ENCODE peak calls at places on chromosomes 5 and 9, in four cellular contexts. H is H9, E is breast epithelium, W is RWPE1. S is an unnamed sample.

GRCh38 chr9:124480621-124480981 is 26.6 kb downstream of the NR5A1 start:
- DNase-seq in E (no peak), W (peak; percentile 50), H (peak; percentile 86), S (peak; percentile 85)

GRCh38 chr5:179168636-179169035 is 108.5 kb downstream of the ZNF354C start:
- DNase-seq in E (no peak), H (no peak), W (no peak), S (no peak)

GRCh38 chr9:118418887-118419620 is 714.9 kb downstream of the TLR4 start:
- DNase-seq in H (no peak), E (no peak), W (peak; percentile 59), S (no peak)

GRCh38 chr5:76404694-76405306 is 1.7 kb downstream of the IQGAP2 start:
- DNase-seq in H (no peak), W (no peak), E (no peak), S (no peak)

GRCh38 chr9:134748637-134749036 is 107.0 kb downstream of the COL5A1 start:
- DNase-seq in W (no peak), H (no peak), E (no peak), S (no peak)

GRCh38 chr9:83238871-83239624 is 176.1 kb upstream of the RASEF start:
- DNase-seq in W (no peak), H (no peak), E (no peak), S (no peak)

GRCh38 chr9:121286973-121287721 is 19.2 kb downstream of the GSN start:
- DNase-seq in E (peak; percentile 79), H (peak; percentile 94), W (peak; percentile 99), S (no peak)

GRCh38 chr9:79362100-79363081 is 209.4 kb upstream of the TLE4 start:
- DNase-seq in E (no peak), H (peak; percentile 45), W (peak; percentile 48), S (no peak)

GRCh38 chr5:29085142-29085541 is 2046.8 kb upstream of the CDH9 start:
- DNase-seq in H (no peak), E (no peak), W (no peak), S (no peak)

GRCh38 chr5:29077451-29077850 is 2039.1 kb upstream of the CDH9 start:
- DNase-seq in H (no peak), W (peak; percentile 31), E (no peak), S (no peak)

GRCh38 chr5:29079771-29080170 is 2041.4 kb upstream of the CDH9 start:
- DNase-seq in W (no peak), H (peak; percentile 63), E (no peak), S (no peak)
- TF ChIP-seq CTCF in W (no peak), H (peak; percentile 71), E (no peak), S (no peak)

DNA sequence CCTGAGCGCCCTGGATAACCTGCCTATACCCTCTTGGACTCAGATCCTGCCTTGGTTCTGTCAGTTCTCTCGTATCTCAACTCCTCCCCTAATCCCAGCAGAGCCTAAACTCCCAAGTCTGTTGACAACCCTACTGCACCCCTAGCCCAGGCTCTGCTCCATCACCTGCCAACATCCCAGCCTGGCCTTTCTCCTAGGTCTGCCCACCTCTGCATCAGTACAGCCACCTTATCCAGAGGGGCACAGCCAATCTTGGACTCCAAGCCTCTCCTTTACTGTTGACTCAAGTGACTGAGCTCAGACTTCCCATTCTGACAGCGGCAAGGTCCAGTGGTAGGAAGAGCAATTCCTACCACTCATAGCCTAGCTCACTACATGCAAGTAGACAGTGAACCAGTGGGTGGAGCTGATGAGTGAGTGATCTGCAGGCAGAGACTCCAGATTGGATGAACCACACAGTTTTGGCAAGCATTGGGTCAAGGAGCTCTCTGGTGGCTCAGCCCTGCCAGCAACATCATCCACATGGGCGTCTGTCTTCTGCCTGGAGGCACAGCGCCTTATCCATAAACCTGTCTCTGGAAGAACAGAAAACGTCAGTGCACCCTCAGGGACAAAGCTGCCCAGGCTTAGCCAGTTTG is 26.5 kb downstream of the TRMO start:
- DNase-seq in H (peak; percentile 81), W (peak; percentile 35), E (no peak), S (no peak)
- TF ChIP-seq CTCF in H (peak; percentile 58), W (no peak), E (no peak), S (peak; percentile 27)

GRCh38 chr9:706073-706472 is 135.4 kb upstream of the DMRT1 start:
- DNase-seq in E (no peak), H (no peak), W (no peak), S (no peak)

GRCh38 chr9:703392-703791 is 138.1 kb upstream of the DMRT1 start:
- DNase-seq in H (no peak), E (no peak), W (no peak), S (no peak)

GRCh38 chr9:708556-709432 is 132.7 kb upstream of the DMRT1 start:
- DNase-seq in E (no peak), H (no peak), W (no peak), S (no peak)

GRCh38 chr9:708182-708555 is 133.3 kb upstream of the DMRT1 start:
- DNase-seq in E (no peak), W (no peak), H (no peak), S (no peak)

GRCh38 chr9:706606-707451 is 134.7 kb upstream of the DMRT1 start:
- DNase-seq in H (peak; percentile 54), E (peak; percentile 67), W (no peak), S (peak; percentile 36)
- TF ChIP-seq CTCF in H (no peak), E (no peak), W (no peak), S (no peak)

GRCh38 chr9:92242115-92242778 is 51.2 kb downstream of the IARS1 start:
- DNase-seq in W (no peak), H (no peak), E (no peak), S (no peak)
- TF ChIP-seq CTCF in W (peak; percentile 32), H (peak; percentile 59), E (peak; percentile 19), S (peak; percentile 37)

DNA sequence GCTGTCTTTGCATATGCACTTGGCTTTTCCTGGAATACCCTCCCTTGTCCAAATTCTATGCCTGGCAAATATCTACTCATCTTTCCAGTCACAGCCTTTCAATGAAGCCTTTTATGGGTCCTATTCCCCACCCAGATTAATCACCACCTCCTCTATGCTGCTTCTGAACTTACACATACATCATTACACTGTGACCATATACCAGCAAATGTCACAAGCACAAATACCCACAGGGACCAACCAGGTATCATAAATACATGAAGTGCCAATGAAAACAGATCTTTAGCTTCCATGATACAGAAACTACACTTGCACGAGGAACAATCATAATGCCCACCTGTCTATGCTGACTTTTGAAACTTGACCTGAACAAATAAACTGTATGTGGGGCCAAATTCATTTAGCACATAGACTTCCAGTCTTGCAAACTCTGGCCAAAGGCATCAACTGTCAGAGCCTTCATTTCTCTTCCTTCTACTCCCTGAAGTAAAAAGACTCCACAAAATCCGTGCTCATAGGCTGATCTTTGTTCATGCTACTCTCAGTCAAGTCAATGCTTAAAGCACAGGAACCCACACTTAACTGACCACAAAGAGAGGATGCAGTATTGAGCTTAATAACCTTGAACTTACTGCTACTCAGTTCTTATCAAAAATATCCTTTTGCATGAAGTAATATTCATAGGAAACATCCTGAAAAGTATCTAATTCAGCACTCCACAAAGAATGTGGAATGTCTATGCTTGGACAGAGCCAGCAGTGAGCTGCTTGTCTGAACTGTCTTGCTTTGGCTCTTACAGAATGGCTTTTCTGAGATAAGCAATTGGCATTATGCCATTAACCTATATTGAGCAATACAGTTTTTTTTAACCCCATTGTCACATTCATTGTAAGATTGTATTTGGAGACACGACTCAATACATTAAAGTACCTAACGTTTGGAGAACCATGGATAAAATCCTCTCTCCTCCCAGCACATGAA is 21.9 kb downstream of the LPAR1 start:
- DNase-seq in H (no peak), E (no peak), W (peak; percentile 38), S (no peak)
- TF ChIP-seq CTCF in H (no peak), E (no peak), W (no peak), S (no peak)

DNA sequence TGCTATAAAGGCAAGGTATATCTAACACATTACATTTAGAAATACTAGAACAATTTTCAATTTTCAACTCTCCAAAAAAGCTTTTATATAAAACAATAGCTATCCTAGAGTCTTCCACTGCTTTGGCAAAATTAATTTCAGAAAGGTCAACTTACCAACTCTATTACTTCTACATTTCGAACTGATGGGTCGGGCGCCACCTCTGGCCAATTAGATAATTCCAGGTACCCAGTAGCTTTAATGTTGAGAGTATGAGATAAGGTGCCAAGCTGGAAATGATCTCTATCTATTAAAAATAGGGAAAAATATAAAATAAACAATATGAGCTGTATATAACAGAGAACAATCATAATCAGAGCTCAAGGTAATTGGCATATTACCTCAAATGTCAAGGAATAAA is 166.6 kb downstream of the AP3B1 start:
- DNase-seq in H (no peak), W (peak; percentile 3), E (no peak), S (no peak)
- TF ChIP-seq CTCF in H (peak; percentile 76), W (no peak), E (no peak), S (peak; percentile 20)

GRCh38 chr9:96854073-96854876 is at the start of gene ZNF782:
- DNase-seq in E (peak; percentile 85), H (peak; percentile 98), W (peak; percentile 97), S (peak; percentile 90)
- TF ChIP-seq CTCF in E (no peak), H (no peak), W (no peak), S (no peak)

GRCh38 chr5:55222061-55222818 is 4.9 kb downstream of the MCIDAS start:
- DNase-seq in H (no peak), E (no peak), W (no peak), S (peak; percentile 32)

GRCh38 chr5:55219770-55220169 is 7.3 kb downstream of the MCIDAS start:
- DNase-seq in W (no peak), H (no peak), E (no peak), S (no peak)

GRCh38 chr5:55218966-55219365 is 8.1 kb downstream of the MCIDAS start:
- DNase-seq in E (no peak), H (peak; percentile 62), W (peak; percentile 89), S (no peak)

GRCh38 chr5:55222819-55223124 is 4.3 kb downstream of the MCIDAS start:
- DNase-seq in E (no peak), H (no peak), W (no peak), S (peak; percentile 37)

DNA sequence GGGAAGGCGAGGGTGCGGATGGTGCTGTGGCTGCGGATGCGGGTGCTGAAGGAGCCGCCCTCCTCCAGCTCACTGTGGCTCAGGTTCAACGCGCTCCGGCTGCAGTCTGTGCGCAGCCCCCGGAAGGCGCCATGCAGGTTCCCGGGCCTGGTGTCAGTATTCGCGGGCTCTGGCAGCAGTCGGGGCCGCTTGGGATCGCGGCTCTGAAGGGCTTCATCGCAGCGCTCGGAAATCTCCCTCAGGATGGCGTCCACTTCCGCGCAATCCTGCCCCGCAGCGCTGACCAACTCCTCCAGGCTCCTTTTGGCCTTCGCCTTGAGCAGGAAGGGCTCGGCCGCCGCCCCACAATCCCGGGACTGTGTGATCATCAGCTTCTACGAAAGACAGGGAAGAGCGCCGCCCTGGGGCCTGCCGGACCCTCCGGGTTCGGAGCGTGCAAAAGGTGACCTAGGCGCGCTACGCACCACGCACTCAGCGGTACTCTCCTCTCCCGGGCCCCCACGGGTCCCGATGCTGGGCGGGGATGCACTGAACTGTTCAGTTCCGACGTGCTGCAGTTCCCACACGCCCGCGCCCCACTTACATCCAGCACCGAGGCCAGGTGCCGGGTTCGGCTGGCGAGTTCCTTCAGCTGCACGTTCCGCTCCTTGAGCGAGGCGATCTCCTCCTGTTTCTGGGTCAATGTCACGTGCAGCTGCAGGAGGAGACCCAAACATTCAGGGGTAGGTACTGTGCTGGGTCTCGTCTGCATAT is 6.5 kb downstream of the MCIDAS start:
- DNase-seq in E (no peak), W (no peak), H (peak; percentile 82), S (no peak)
- TF ChIP-seq CTCF in E (no peak), W (no peak), H (peak; percentile 61), S (no peak)

GRCh38 chr9:137069508-137070071 is 767 bp downstream of the SAPCD2 start:
- DNase-seq in E (no peak), W (no peak), H (no peak), S (no peak)
- TF ChIP-seq CTCF in E (no peak), W (no peak), H (no peak), S (no peak)